ENCODE peak calls at places on chromosomes 11 and 22, in ten cellular contexts. O is left lung; Y is glutamatergic neuron; X is stomach; K is tibial nerve; J is CD8-positive, alpha-beta T cell; P is fibroblast of mammary gland; I is colonic mucosa; Q is cardiac muscle cell; C is vagina. N is an unnamed sample.

GRCh38 chr11:70158201-70158600 is 44.9 kb upstream of the FADD start:
- DNase-seq in O (no peak), Y (peak), X (no peak), K (no peak), J (no peak), P (no peak), I (no peak), Q (peak), C (no peak), N (no peak)

GRCh38 chr11:67302571-67303131 is 679 bp upstream of the SSH3 start:
- DNase-seq in O (peak), Y (peak), X (peak), K (no peak), J (no peak), P (no peak), I (peak), Q (peak), C (no peak), N (peak)

GRCh38 chr22:31046591-31047226 is 34.4 kb upstream of the SMTN start:
- DNase-seq in O (no peak), Y (peak), X (peak), K (peak), J (no peak), P (peak), I (no peak), Q (peak), C (no peak), N (peak)

GRCh38 chr22:35349704-35350538 is 31.0 kb upstream of the HMOX1 start:
- DNase-seq in O (peak), Y (no peak), X (no peak), K (no peak), J (no peak), P (no peak), I (no peak), Q (peak), C (no peak), N (peak)

GRCh38 chr11:102486584-102486983 is 34.0 kb upstream of the TMEM123 start:
- DNase-seq in O (no peak), Y (no peak), X (no peak), K (no peak), J (no peak), P (no peak), I (no peak), Q (no peak), C (no peak), N (no peak)

GRCh38 chr11:27910186-27910941 is 197.6 kb downstream of the KIF18A start:
- DNase-seq in O (no peak), Y (no peak), X (no peak), K (no peak), J (no peak), P (peak), I (no peak), Q (peak), C (no peak), N (no peak)

GRCh38 chr11:79458712-79459111 is 17.9 kb upstream of the TENM4 start:
- DNase-seq in O (no peak), Y (no peak), X (no peak), K (no peak), J (no peak), P (no peak), I (no peak), Q (no peak), C (no peak), N (no peak)

GRCh38 chr11:123195182-123196059 is at the start of gene CLMP:
- DNase-seq in O (peak), Y (peak), X (no peak), K (peak), J (no peak), P (peak), I (peak), Q (peak), C (no peak), N (peak)

GRCh38 chr11:70129051-70129592 is 51.0 kb downstream of the ANO1 start:
- DNase-seq in O (peak), Y (no peak), X (no peak), K (no peak), J (no peak), P (no peak), I (no peak), Q (peak), C (no peak), N (peak)

GRCh38 chr11:68113986-68114385 is 7.2 kb downstream of the CHKA start:
- DNase-seq in O (no peak), Y (no peak), X (no peak), K (no peak), J (no peak), P (peak), I (no peak), Q (peak), C (no peak), N (no peak)

GRCh38 chr11:130829801-130830562 is 86.3 kb downstream of the SNX19 start:
- DNase-seq in O (no peak), Y (no peak), X (no peak), K (peak), J (no peak), P (peak), I (no peak), Q (peak), C (no peak), N (no peak)

GRCh38 chr11:97764605-97765004 is 1256.1 kb upstream of the CNTN5 start:
- DNase-seq in O (no peak), Y (no peak), X (no peak), K (no peak), J (no peak), P (no peak), I (no peak), Q (peak), C (no peak), N (no peak)

GRCh38 chr11:108973402-108974119 is 308.7 kb downstream of the DDX10 start:
- DNase-seq in O (no peak), Y (no peak), X (no peak), K (no peak), J (no peak), P (peak), I (no peak), Q (peak), C (no peak), N (no peak)

GRCh38 chr11:130726234-130726559 is 190.1 kb downstream of the SNX19 start:
- DNase-seq in O (no peak), Y (no peak), X (no peak), K (peak), J (no peak), P (peak), I (peak), Q (peak), C (no peak), N (no peak)

GRCh38 chr11:18171377-18172000 is 1.1 kb upstream of the MRGPRX4 start:
- DNase-seq in O (no peak), Y (peak), X (no peak), K (peak), J (no peak), P (peak), I (no peak), Q (peak), C (no peak), N (no peak)
- TF ChIP-seq CTCF in O (peak), Y (peak), X (no peak), K (peak), J (no peak), P (peak), I (no peak), Q (peak), C (no peak), N (peak)

GRCh38 chr11:32489464-32489863 is 54.1 kb upstream of the WT1 start:
- DNase-seq in O (no peak), Y (no peak), X (no peak), K (no peak), J (no peak), P (no peak), I (no peak), Q (no peak), C (no peak), N (no peak)

GRCh38 chr11:32485733-32486132 is 50.4 kb upstream of the WT1 start:
- DNase-seq in O (no peak), Y (no peak), X (no peak), K (no peak), J (no peak), P (no peak), I (no peak), Q (no peak), C (no peak), N (no peak)

GRCh38 chr11:32487270-32487669 is 51.9 kb upstream of the WT1 start:
- DNase-seq in O (no peak), Y (peak), X (no peak), K (no peak), J (no peak), P (no peak), I (no peak), Q (peak), C (no peak), N (no peak)
- TF ChIP-seq CTCF in O (no peak), Y (peak), X (no peak), K (no peak), J (no peak), P (no peak), I (no peak), Q (peak), C (no peak), N (no peak)

DNA sequence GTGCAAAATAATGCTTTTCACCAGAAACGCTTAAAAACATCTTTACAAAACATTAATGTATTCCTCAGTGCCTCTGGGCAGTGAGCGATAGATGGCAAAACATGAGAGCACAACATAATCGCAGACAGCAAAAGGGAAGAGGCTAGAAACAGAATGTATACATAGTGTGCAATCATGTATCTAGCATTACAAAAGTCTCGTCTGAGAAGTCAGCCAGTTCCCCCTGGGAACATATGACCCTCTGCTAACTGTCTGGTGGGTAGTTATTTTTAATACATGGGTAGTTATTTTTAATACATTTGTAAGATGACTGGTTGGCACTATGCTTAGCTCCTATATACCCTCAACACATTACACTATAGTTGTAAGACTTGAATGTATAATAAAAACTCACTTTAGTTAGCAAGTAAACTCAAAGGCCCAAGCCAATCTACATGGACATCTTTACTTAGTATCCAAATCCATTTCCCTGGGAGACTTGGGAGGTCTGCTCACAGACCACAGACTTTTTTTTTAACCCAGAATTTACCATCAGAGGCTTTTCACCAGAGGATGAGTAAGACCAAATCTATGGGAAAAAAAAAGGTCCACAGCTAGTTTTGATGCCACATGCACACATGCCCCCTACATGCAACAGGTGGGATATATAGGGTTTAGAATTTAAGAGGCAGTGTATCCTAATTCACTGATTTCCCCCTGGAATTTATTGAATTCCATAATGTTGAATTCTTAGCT is 71.7 kb downstream of the AMBRA1 start:
- DNase-seq in O (no peak), Y (no peak), X (no peak), K (no peak), J (no peak), P (peak), I (no peak), Q (peak), C (no peak), N (no peak)
- TF ChIP-seq CTCF in O (no peak), Y (no peak), X (no peak), K (no peak), J (no peak), P (peak), I (no peak), Q (peak), C (no peak), N (no peak)

DNA sequence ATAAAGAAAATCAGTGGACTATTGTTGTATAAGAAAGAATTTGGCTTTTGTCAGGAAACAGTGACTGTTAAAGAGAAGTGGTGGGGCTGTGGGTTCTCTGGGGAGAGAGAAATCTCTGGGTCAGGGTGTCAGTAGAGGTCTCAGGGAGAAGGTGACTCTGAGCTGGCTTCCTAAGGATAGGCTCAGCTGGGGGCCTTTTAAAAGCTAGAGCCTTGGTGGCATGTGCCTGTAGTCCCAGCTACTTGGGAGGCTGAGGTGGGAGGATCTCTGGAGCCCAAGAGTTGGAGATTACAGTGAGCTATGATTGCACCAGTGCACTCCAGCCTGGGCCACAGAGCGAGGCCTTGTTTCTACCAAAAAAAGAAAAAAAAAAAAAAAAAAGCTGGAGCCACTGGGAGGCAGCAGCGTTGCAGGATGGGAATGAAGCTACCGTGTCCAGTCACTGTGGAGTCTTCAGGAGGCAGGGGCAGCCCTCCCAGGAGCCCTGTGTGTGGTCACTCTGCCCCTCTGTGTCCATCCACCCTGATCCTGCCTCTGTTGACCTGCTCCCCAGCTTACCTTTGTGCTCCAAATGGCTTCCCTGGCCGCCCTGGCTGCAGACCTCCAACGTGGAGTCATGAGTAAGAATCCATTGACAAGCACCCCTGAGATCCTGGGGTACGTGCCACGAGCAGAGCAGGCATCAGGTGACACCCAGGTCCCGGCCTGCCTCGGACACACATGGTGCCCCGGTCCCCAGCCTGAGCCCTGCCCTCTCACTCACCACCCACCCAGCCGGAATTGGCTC is 5.4 kb upstream of the MIF start:
- DNase-seq in O (no peak), Y (no peak), X (no peak), K (no peak), J (no peak), P (peak), I (no peak), Q (peak), C (no peak), N (no peak)
- TF ChIP-seq CTCF in O (no peak), Y (no peak), X (no peak), K (peak), J (no peak), P (peak), I (no peak), Q (peak), C (no peak), N (no peak)

GRCh38 chr11:111886032-111886431 is 6.7 kb downstream of the CFAP68 start:
- DNase-seq in O (no peak), Y (no peak), X (no peak), K (no peak), J (no peak), P (no peak), I (no peak), Q (no peak), C (no peak), N (no peak)

GRCh38 chr11:111879637-111879960 is 258 bp downstream of the CFAP68 start:
- DNase-seq in O (no peak), Y (no peak), X (no peak), K (no peak), J (no peak), P (no peak), I (no peak), Q (no peak), C (no peak), N (no peak)

GRCh38 chr11:111878385-111878765 is 590 bp downstream of the FDXACB1 start:
- DNase-seq in O (no peak), Y (no peak), X (no peak), K (no peak), J (no peak), P (peak), I (no peak), Q (peak), C (no peak), N (no peak)

GRCh38 chr11:111878766-111879636 is at the start of the genes CFAP68 and FDXACB1:
- DNase-seq in O (peak), Y (peak), X (peak), K (peak), J (peak), P (peak), I (peak), Q (peak), C (peak), N (peak)

GRCh38 chr11:111882202-111882601 is 2.9 kb downstream of the CFAP68 start:
- DNase-seq in O (no peak), Y (no peak), X (no peak), K (no peak), J (no peak), P (no peak), I (no peak), Q (no peak), C (no peak), N (no peak)
- TF ChIP-seq CTCF in O (no peak), Y (no peak), X (no peak), K (no peak), J (no peak), P (no peak), I (no peak), Q (no peak), C (no peak), N (no peak)

GRCh38 chr11:41845066-41845465 is 385.6 kb upstream of the LRRC4C start:
- DNase-seq in O (no peak), Y (no peak), X (no peak), K (no peak), J (no peak), P (no peak), I (no peak), Q (no peak), C (no peak), N (no peak)
- TF ChIP-seq CTCF in O (no peak), Y (no peak), X (no peak), K (no peak), J (no peak), P (no peak), I (no peak), Q (no peak), C (no peak), N (no peak)

DNA sequence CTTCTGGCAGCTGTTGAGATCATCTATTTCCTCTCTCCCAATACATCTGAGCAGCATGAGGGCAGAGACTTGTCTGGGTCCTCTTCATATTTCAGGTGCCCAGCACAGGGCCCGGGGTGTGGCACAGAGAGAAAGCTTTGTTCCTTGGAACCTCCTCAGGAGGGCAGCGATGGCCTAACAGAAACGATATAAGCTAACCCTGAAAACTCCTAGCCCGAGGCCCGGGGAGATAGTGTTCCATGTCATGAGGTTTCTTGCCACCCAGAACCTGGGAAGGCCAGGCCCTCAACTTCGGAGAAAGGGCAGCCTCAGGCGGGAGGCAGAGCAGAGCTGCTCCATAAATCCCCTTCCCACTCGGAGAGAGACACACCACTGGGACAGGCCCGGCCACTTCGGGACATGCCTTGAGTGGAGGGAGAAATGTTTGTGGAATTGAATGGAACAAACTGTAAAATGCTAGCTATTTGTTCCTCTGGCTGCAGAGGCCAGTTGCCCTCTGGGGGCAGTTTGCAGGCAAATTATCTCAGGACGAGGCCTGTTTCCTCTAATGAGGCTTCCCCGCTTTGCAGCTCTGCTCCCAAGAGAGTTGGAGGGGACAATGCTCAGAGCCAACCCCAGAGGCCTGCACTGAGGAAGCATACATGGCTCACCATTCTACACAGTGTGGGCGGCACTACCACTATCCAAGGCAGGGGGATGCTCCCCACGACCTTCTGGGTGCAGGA is 11.6 kb downstream of the ARRB1 start:
- DNase-seq in O (no peak), Y (peak), X (no peak), K (no peak), J (no peak), P (no peak), I (peak), Q (no peak), C (no peak), N (no peak)
- TF ChIP-seq CTCF in O (no peak), Y (no peak), X (no peak), K (no peak), J (no peak), P (no peak), I (no peak), Q (peak), C (no peak), N (no peak)

DNA sequence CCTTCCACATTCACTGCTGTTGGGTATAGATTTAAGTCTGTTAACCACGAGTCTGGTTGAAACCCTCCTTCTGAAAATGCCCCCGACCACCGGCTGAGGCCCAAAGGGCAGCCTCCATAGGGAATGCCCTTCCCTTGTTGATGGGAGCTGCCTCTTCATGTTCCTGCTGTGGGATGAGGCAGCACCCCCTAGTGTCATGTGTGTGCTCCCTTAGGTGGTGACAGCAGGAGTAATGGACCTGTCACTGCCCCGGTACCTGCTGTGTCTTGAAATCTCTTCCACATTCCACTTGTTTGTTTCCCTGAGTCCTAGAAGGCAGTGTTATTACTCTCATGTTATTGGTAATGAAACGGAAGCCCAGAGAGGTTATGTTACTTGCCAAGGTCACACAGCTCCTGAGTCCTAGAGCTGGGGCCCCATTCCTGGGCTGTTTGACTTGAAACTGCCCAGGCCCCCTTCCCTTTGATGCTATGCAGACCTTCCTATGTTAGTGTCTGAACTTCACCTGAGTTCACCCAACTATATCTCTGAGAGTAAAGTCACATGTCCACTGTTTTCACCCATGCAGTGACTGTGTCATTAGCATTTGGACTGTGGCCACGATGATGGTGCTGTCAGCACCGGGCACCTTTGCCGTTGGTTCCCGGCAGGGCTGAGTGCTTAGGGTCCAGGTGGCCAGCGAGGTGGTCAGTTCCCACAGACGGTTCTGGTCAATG is 234.3 kb downstream of the TBC1D22A start:
- DNase-seq in O (no peak), Y (no peak), X (no peak), K (no peak), J (no peak), P (no peak), I (no peak), Q (no peak), C (no peak), N (no peak)
- TF ChIP-seq CTCF in O (no peak), Y (no peak), X (no peak), K (no peak), J (no peak), P (peak), I (no peak), Q (no peak), C (no peak), N (no peak)

GRCh38 chr22:38142606-38143005 is 32.1 kb upstream of the BAIAP2L2 start:
- DNase-seq in O (no peak), Y (no peak), X (no peak), K (no peak), J (no peak), P (no peak), I (no peak), Q (no peak), C (no peak), N (peak)

GRCh38 chr22:38139901-38140300 is 29.4 kb upstream of the BAIAP2L2 start:
- DNase-seq in O (no peak), Y (no peak), X (no peak), K (no peak), J (no peak), P (no peak), I (no peak), Q (no peak), C (no peak), N (peak)

GRCh38 chr22:38148252-38148651 is 33.4 kb downstream of the PLA2G6 start:
- DNase-seq in O (no peak), Y (no peak), X (no peak), K (no peak), J (no peak), P (peak), I (no peak), Q (peak), C (no peak), N (peak)

GRCh38 chr22:38141574-38141973 is 31.1 kb upstream of the BAIAP2L2 start:
- DNase-seq in O (no peak), Y (no peak), X (no peak), K (no peak), J (no peak), P (no peak), I (no peak), Q (no peak), C (no peak), N (peak)

GRCh38 chr22:38144025-38144405 is 33.5 kb upstream of the BAIAP2L2 start:
- DNase-seq in O (no peak), Y (no peak), X (no peak), K (no peak), J (no peak), P (no peak), I (no peak), Q (no peak), C (no peak), N (peak)
- TF ChIP-seq CTCF in O (no peak), Y (no peak), X (no peak), K (no peak), J (no peak), P (no peak), I (no peak), Q (no peak), C (no peak), N (no peak)

GRCh38 chr22:38700789-38701628 is at the start of gene JOSD1:
- DNase-seq in O (peak), Y (peak), X (peak), K (peak), J (peak), P (peak), I (peak), Q (peak), C (peak), N (peak)
- TF ChIP-seq CTCF in O (no peak), Y (no peak), X (no peak), K (no peak), J (no peak), P (no peak), I (no peak), Q (no peak), C (no peak), N (no peak)

N was measured in upper lobe of right lung.